ENCODE peak calls at places on chromosome 11, in ten cellular contexts. One of them, this sample, is unnamed.

GRCh38 chr11:46331653-46331984 is 15.6 kb upstream of the DGKZ start:
- DNase-seq in uterus: no peak
- DNase-seq in A673: peak
- DNase-seq in neural progenitor cell: no peak
- DNase-seq in RWPE2: no peak
- DNase-seq in CD8-positive, alpha-beta T cell: no peak
- DNase-seq in upper lobe of right lung: no peak
- DNase-seq in stomach: no peak
- DNase-seq in left lung: no peak
- DNase-seq in lower lobe of right lung: no peak
- DNase-seq in this sample: no peak

GRCh38 chr11:94139421-94139820 is 10.8 kb downstream of the PANX1 start:
- DNase-seq in CD8-positive, alpha-beta T cell: no peak
- DNase-seq in upper lobe of right lung: no peak
- DNase-seq in left lung: no peak
- DNase-seq in A673: no peak
- DNase-seq in RWPE2: no peak
- DNase-seq in uterus: no peak
- DNase-seq in lower lobe of right lung: no peak
- DNase-seq in stomach: no peak
- DNase-seq in neural progenitor cell: peak
- DNase-seq in this sample: no peak

GRCh38 chr11:113531078-113531477 is 55.9 kb upstream of the DRD2 start:
- DNase-seq in left lung: no peak
- DNase-seq in uterus: no peak
- DNase-seq in lower lobe of right lung: no peak
- DNase-seq in stomach: no peak
- DNase-seq in A673: no peak
- DNase-seq in neural progenitor cell: no peak
- DNase-seq in RWPE2: no peak
- DNase-seq in upper lobe of right lung: no peak
- DNase-seq in CD8-positive, alpha-beta T cell: no peak
- DNase-seq in this sample: no peak

GRCh38 chr11:28834877-28835276 is 726.7 kb downstream of the METTL15 start:
- DNase-seq in upper lobe of right lung: no peak
- DNase-seq in stomach: no peak
- DNase-seq in left lung: no peak
- DNase-seq in CD8-positive, alpha-beta T cell: no peak
- DNase-seq in lower lobe of right lung: no peak
- DNase-seq in A673: peak
- DNase-seq in RWPE2: peak
- DNase-seq in neural progenitor cell: no peak
- DNase-seq in uterus: no peak
- DNase-seq in this sample: no peak

GRCh38 chr11:76158394-76159302 is 47.7 kb downstream of the WNT11 start:
- DNase-seq in neural progenitor cell: no peak
- DNase-seq in CD8-positive, alpha-beta T cell: no peak
- DNase-seq in stomach: no peak
- DNase-seq in RWPE2: no peak
- DNase-seq in uterus: no peak
- DNase-seq in A673: no peak
- DNase-seq in lower lobe of right lung: no peak
- DNase-seq in upper lobe of right lung: no peak
- DNase-seq in left lung: peak
- DNase-seq in this sample: peak

GRCh38 chr11:34332524-34332923 is 25.3 kb downstream of the ABTB2 start:
- DNase-seq in RWPE2: no peak
- DNase-seq in left lung: no peak
- DNase-seq in uterus: no peak
- DNase-seq in A673: no peak
- DNase-seq in lower lobe of right lung: no peak
- DNase-seq in stomach: no peak
- DNase-seq in upper lobe of right lung: no peak
- DNase-seq in CD8-positive, alpha-beta T cell: no peak
- DNase-seq in neural progenitor cell: no peak
- DNase-seq in this sample: no peak

GRCh38 chr11:118058311-118059230 is 18.3 kb upstream of the TMPRSS4 start:
- DNase-seq in neural progenitor cell: no peak
- DNase-seq in stomach: no peak
- DNase-seq in upper lobe of right lung: peak
- DNase-seq in A673: no peak
- DNase-seq in uterus: no peak
- DNase-seq in left lung: no peak
- DNase-seq in RWPE2: no peak
- DNase-seq in CD8-positive, alpha-beta T cell: no peak
- DNase-seq in lower lobe of right lung: no peak
- DNase-seq in this sample: peak

GRCh38 chr11:62665630-62666258 is 632 bp downstream of the CSKMT start:
- DNase-seq in CD8-positive, alpha-beta T cell: peak
- DNase-seq in upper lobe of right lung: peak
- DNase-seq in stomach: peak
- DNase-seq in RWPE2: no peak
- DNase-seq in A673: no peak
- DNase-seq in uterus: peak
- DNase-seq in lower lobe of right lung: peak
- DNase-seq in left lung: peak
- DNase-seq in neural progenitor cell: peak
- DNase-seq in this sample: peak

GRCh38 chr11:91295591-91295990 is 929.0 kb upstream of the FAT3 start:
- DNase-seq in left lung: no peak
- DNase-seq in neural progenitor cell: no peak
- DNase-seq in stomach: no peak
- DNase-seq in uterus: no peak
- DNase-seq in RWPE2: no peak
- DNase-seq in lower lobe of right lung: no peak
- DNase-seq in upper lobe of right lung: no peak
- DNase-seq in CD8-positive, alpha-beta T cell: no peak
- DNase-seq in A673: no peak
- DNase-seq in this sample: no peak

GRCh38 chr11:7423946-7424345 is 61.4 kb upstream of the OLFML1 start:
- DNase-seq in uterus: no peak
- DNase-seq in upper lobe of right lung: no peak
- DNase-seq in lower lobe of right lung: no peak
- DNase-seq in CD8-positive, alpha-beta T cell: no peak
- DNase-seq in A673: no peak
- DNase-seq in left lung: no peak
- DNase-seq in stomach: no peak
- DNase-seq in RWPE2: no peak
- DNase-seq in neural progenitor cell: no peak
- DNase-seq in this sample: no peak

GRCh38 chr11:103700605-103701004 is 335.8 kb upstream of the DDI1 start:
- DNase-seq in stomach: no peak
- DNase-seq in neural progenitor cell: no peak
- DNase-seq in upper lobe of right lung: no peak
- DNase-seq in left lung: no peak
- DNase-seq in CD8-positive, alpha-beta T cell: no peak
- DNase-seq in lower lobe of right lung: no peak
- DNase-seq in RWPE2: no peak
- DNase-seq in uterus: no peak
- DNase-seq in A673: peak
- DNase-seq in this sample: no peak
- H3K27ac ChIP-seq in stomach: no peak
- H3K27ac ChIP-seq in neural progenitor cell: no peak
- H3K27ac ChIP-seq in upper lobe of right lung: no peak
- H3K27ac ChIP-seq in left lung: no peak
- H3K27ac ChIP-seq in CD8-positive, alpha-beta T cell: no peak
- H3K27ac ChIP-seq in lower lobe of right lung: no peak
- H3K27ac ChIP-seq in RWPE2: no peak
- H3K27ac ChIP-seq in uterus: no peak
- H3K27ac ChIP-seq in A673: peak
- H3K27ac ChIP-seq in this sample: no peak

DNA sequence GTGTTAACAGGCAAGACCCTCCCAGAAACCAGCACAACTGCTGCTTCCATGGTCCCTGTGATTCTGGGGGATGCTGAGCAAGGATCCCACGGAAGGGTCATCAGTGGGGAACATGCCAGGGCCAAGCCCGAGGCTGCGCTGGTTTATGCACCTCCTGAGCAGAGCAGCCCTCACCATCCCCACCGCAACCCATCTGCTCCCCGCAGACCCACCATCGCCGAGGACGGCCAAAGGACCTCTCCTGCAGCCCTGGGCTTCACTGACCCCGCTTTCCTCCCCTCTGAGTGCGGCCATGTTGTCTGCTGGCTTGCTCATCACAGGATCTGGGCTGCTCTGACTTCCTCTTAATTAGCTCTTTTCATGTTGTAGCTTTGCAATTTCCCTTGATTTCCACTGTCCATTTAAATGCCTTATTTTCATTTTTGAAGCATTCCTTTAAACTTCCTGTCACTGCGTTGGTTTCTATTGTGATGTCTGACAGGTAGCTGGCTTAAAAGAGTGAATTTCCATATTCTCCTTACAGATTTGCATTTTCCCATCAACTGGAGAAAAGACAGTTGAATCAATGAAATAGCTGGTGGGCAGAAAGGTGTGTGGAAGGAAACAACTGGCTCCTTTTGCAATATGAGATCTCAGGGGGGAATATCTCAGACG is 14.9 kb downstream of the TP53AIP1 start:
- DNase-seq in RWPE2: no peak
- DNase-seq in uterus: no peak
- DNase-seq in upper lobe of right lung: peak
- DNase-seq in CD8-positive, alpha-beta T cell: no peak
- DNase-seq in left lung: no peak
- DNase-seq in A673: no peak
- DNase-seq in neural progenitor cell: no peak
- DNase-seq in stomach: no peak
- DNase-seq in lower lobe of right lung: no peak
- DNase-seq in this sample: no peak
- H3K4me3 ChIP-seq in RWPE2: no peak
- H3K4me3 ChIP-seq in uterus: no peak
- H3K4me3 ChIP-seq in upper lobe of right lung: no peak
- H3K4me3 ChIP-seq in CD8-positive, alpha-beta T cell: no peak
- H3K4me3 ChIP-seq in left lung: no peak
- H3K4me3 ChIP-seq in A673: no peak
- H3K4me3 ChIP-seq in neural progenitor cell: no peak
- H3K4me3 ChIP-seq in stomach: no peak
- H3K4me3 ChIP-seq in lower lobe of right lung: no peak
- H3K4me3 ChIP-seq in this sample: no peak

GRCh38 chr11:133942594-133942993 is 14.2 kb downstream of the IGSF9B start:
- DNase-seq in neural progenitor cell: no peak
- DNase-seq in left lung: no peak
- DNase-seq in stomach: no peak
- DNase-seq in uterus: no peak
- DNase-seq in A673: no peak
- DNase-seq in lower lobe of right lung: no peak
- DNase-seq in CD8-positive, alpha-beta T cell: no peak
- DNase-seq in upper lobe of right lung: no peak
- DNase-seq in RWPE2: no peak
- DNase-seq in this sample: no peak
- H3K27ac ChIP-seq in neural progenitor cell: no peak
- H3K27ac ChIP-seq in left lung: no peak
- H3K27ac ChIP-seq in stomach: no peak
- H3K27ac ChIP-seq in uterus: no peak
- H3K27ac ChIP-seq in A673: no peak
- H3K27ac ChIP-seq in lower lobe of right lung: no peak
- H3K27ac ChIP-seq in CD8-positive, alpha-beta T cell: no peak
- H3K27ac ChIP-seq in upper lobe of right lung: no peak
- H3K27ac ChIP-seq in RWPE2: no peak
- H3K27ac ChIP-seq in this sample: no peak

DNA sequence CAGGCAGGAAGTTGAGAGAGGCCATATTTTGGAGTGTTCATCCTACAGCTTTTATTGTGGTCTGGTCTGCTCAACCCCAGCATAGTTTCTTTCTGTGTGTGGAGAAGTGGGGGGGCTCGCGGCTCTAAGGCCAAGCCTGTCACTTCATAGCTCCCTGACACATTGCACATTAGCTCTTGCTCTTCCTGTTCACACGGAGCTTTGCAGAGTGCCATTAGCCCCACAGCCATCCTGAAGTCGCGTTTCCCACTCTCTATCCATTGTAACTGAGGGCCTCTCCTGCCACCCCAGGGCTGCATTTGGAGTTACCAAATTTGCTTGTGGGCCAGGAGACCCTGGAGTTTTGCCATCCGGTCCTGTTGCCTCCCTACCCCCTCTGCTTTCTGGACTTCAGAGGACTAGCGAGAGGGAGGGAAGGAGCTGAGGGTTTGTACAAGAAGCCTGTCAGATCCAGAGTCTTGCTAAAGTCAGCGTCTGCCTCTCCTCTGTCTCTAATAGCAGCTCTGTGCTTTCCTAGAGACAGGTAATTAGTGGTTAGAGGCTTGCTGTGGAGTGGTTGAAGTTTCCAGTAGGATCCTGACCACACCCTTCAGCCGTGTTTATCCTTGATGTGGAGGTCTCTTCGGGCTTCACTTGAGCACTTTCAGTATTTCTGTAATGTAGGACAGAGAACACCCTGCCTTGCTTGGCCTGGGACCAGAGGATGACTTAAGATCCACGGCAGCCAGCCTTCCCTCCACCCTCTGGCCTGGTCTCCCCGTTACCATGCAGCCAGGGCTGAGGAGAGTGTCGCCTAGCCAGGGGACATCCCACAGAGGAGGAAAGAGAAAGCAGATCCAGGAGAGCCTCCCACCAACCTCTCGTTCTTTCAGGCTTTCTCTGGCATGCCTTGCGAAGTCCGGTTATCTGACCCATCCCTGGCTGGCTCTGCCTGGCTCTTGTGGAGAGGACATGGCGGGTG is 14.1 kb downstream of the DCPS start:
- DNase-seq in A673: no peak
- DNase-seq in neural progenitor cell: no peak
- DNase-seq in RWPE2: peak
- DNase-seq in lower lobe of right lung: peak
- DNase-seq in upper lobe of right lung: peak
- DNase-seq in CD8-positive, alpha-beta T cell: no peak
- DNase-seq in stomach: no peak
- DNase-seq in uterus: peak
- DNase-seq in left lung: no peak
- DNase-seq in this sample: peak
- H3K4me3 ChIP-seq in A673: no peak
- H3K4me3 ChIP-seq in neural progenitor cell: no peak
- H3K4me3 ChIP-seq in RWPE2: no peak
- H3K4me3 ChIP-seq in lower lobe of right lung: peak
- H3K4me3 ChIP-seq in upper lobe of right lung: no peak
- H3K4me3 ChIP-seq in CD8-positive, alpha-beta T cell: peak
- H3K4me3 ChIP-seq in stomach: peak
- H3K4me3 ChIP-seq in uterus: no peak
- H3K4me3 ChIP-seq in left lung: no peak
- H3K4me3 ChIP-seq in this sample: no peak

DNA sequence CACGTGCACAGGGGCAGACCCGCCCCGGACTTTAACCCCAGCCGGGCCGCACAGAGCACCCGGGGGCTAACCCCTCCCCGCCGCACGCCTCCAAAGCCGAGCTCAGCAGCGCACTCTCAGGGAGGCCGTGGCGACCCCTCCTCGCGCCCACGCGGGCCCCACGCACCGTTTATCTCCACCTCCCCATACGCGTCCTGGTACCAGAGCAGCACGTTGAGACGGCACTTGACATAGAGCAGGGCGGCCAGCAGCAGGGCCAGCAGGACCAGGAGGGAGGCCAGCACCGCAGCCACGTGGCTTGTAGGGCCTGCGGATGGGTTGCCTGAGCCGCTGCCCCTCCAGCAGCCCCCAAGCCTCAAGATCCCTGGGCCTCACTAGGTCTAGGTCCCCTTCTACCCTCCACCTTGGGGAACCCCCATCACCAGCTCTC is 7.1 kb downstream of the SIGIRR start:
- DNase-seq in lower lobe of right lung: no peak
- DNase-seq in A673: no peak
- DNase-seq in neural progenitor cell: no peak
- DNase-seq in left lung: no peak
- DNase-seq in CD8-positive, alpha-beta T cell: no peak
- DNase-seq in uterus: no peak
- DNase-seq in RWPE2: no peak
- DNase-seq in upper lobe of right lung: no peak
- DNase-seq in stomach: no peak
- DNase-seq in this sample: no peak
- H3K27ac ChIP-seq in lower lobe of right lung: peak
- H3K27ac ChIP-seq in A673: no peak
- H3K27ac ChIP-seq in neural progenitor cell: no peak
- H3K27ac ChIP-seq in left lung: peak
- H3K27ac ChIP-seq in CD8-positive, alpha-beta T cell: peak
- H3K27ac ChIP-seq in uterus: peak
- H3K27ac ChIP-seq in RWPE2: no peak
- H3K27ac ChIP-seq in upper lobe of right lung: peak
- H3K27ac ChIP-seq in stomach: peak
- H3K27ac ChIP-seq in this sample: no peak

GRCh38 chr11:64341851-64342791 is 2.1 kb downstream of the CCDC88B start:
- DNase-seq in neural progenitor cell: peak
- DNase-seq in stomach: peak
- DNase-seq in left lung: peak
- DNase-seq in uterus: peak
- DNase-seq in upper lobe of right lung: peak
- DNase-seq in RWPE2: peak
- DNase-seq in lower lobe of right lung: peak
- DNase-seq in A673: peak
- DNase-seq in CD8-positive, alpha-beta T cell: peak
- DNase-seq in this sample: peak
- H3K4me3 ChIP-seq in neural progenitor cell: peak
- H3K4me3 ChIP-seq in stomach: peak
- H3K4me3 ChIP-seq in left lung: peak
- H3K4me3 ChIP-seq in uterus: no peak
- H3K4me3 ChIP-seq in upper lobe of right lung: peak
- H3K4me3 ChIP-seq in RWPE2: peak
- H3K4me3 ChIP-seq in lower lobe of right lung: peak
- H3K4me3 ChIP-seq in A673: peak
- H3K4me3 ChIP-seq in CD8-positive, alpha-beta T cell: no peak
- H3K4me3 ChIP-seq in this sample: no peak